ENCODE peak calls at places on chromosomes 11 and 22, in four cellular contexts. One of them, this sample, is unnamed.

GRCh38 chr11:111307472-111308108 is 9.2 kb downstream of the POU2AF3 start:
- DNase-seq in astrocyte of the cerebellum: no peak
- DNase-seq in Caco-2: no peak
- DNase-seq in stimulated activated CD4-positive, alpha-beta T cell treated with anti-CD3 and anti-CD28 coated beads, Interleukin-4, amount 100 ng/mL, for 48 hours: no peak
- DNase-seq in this sample: no peak

GRCh38 chr11:57321996-57322880 is 2.5 kb downstream of the TNKS1BP1 start:
- DNase-seq in astrocyte of the cerebellum: peak; percentile 88
- DNase-seq in Caco-2: peak; percentile 59
- DNase-seq in stimulated activated CD4-positive, alpha-beta T cell treated with anti-CD3 and anti-CD28 coated beads, Interleukin-4, amount 100 ng/mL, for 48 hours: no peak
- DNase-seq in this sample: no peak

GRCh38 chr11:59247535-59248227 is 35.0 kb upstream of the MPEG1 start:
- DNase-seq in astrocyte of the cerebellum: peak; percentile 64
- DNase-seq in Caco-2: no peak
- DNase-seq in stimulated activated CD4-positive, alpha-beta T cell treated with anti-CD3 and anti-CD28 coated beads, Interleukin-4, amount 100 ng/mL, for 48 hours: no peak
- DNase-seq in this sample: peak; percentile 87

GRCh38 chr11:103803062-103803461 is 233.4 kb upstream of the DDI1 start:
- DNase-seq in astrocyte of the cerebellum: no peak
- DNase-seq in Caco-2: no peak
- DNase-seq in stimulated activated CD4-positive, alpha-beta T cell treated with anti-CD3 and anti-CD28 coated beads, Interleukin-4, amount 100 ng/mL, for 48 hours: no peak
- DNase-seq in this sample: no peak

GRCh38 chr11:71489311-71490043 is 36.5 kb downstream of the NADSYN1 start:
- DNase-seq in astrocyte of the cerebellum: no peak
- DNase-seq in Caco-2: no peak
- DNase-seq in stimulated activated CD4-positive, alpha-beta T cell treated with anti-CD3 and anti-CD28 coated beads, Interleukin-4, amount 100 ng/mL, for 48 hours: peak; percentile 53
- DNase-seq in this sample: no peak

GRCh38 chr11:122180435-122180834 is 64.4 kb upstream of the BLID start:
- DNase-seq in astrocyte of the cerebellum: no peak
- DNase-seq in Caco-2: no peak
- DNase-seq in stimulated activated CD4-positive, alpha-beta T cell treated with anti-CD3 and anti-CD28 coated beads, Interleukin-4, amount 100 ng/mL, for 48 hours: no peak
- DNase-seq in this sample: no peak

GRCh38 chr11:45410391-45411215 is 124.5 kb upstream of the SYT13 start:
- DNase-seq in astrocyte of the cerebellum: no peak
- DNase-seq in Caco-2: no peak
- DNase-seq in stimulated activated CD4-positive, alpha-beta T cell treated with anti-CD3 and anti-CD28 coated beads, Interleukin-4, amount 100 ng/mL, for 48 hours: no peak
- DNase-seq in this sample: no peak

GRCh38 chr22:40660725-40661124 is 18.6 kb upstream of the MCHR1 start:
- DNase-seq in astrocyte of the cerebellum: no peak
- DNase-seq in Caco-2: no peak
- DNase-seq in stimulated activated CD4-positive, alpha-beta T cell treated with anti-CD3 and anti-CD28 coated beads, Interleukin-4, amount 100 ng/mL, for 48 hours: no peak
- DNase-seq in this sample: no peak

GRCh38 chr11:64057890-64058289 is 22.2 kb downstream of the FLRT1 start:
- DNase-seq in astrocyte of the cerebellum: no peak
- DNase-seq in Caco-2: no peak
- DNase-seq in stimulated activated CD4-positive, alpha-beta T cell treated with anti-CD3 and anti-CD28 coated beads, Interleukin-4, amount 100 ng/mL, for 48 hours: no peak
- DNase-seq in this sample: no peak

GRCh38 chr11:59182457-59183151 is 10.7 kb downstream of the DTX4 start:
- DNase-seq in astrocyte of the cerebellum: no peak
- DNase-seq in Caco-2: peak; percentile 77
- DNase-seq in stimulated activated CD4-positive, alpha-beta T cell treated with anti-CD3 and anti-CD28 coated beads, Interleukin-4, amount 100 ng/mL, for 48 hours: no peak
- DNase-seq in this sample: no peak

GRCh38 chr11:79353706-79354105 is 87.1 kb downstream of the TENM4 start:
- DNase-seq in astrocyte of the cerebellum: no peak
- DNase-seq in Caco-2: no peak
- DNase-seq in stimulated activated CD4-positive, alpha-beta T cell treated with anti-CD3 and anti-CD28 coated beads, Interleukin-4, amount 100 ng/mL, for 48 hours: no peak
- DNase-seq in this sample: no peak

This sample was measured in HL-60.